ENCODE peak calls at places on chromosomes 6 and 20, in four cellular contexts. K is NCI-H1092 treated with DMSO at 0.1 percent for 48 hours; P is activated CD4-positive, alpha-beta T cell treated with anti-CD3 and anti-CD28 coated beads, Interleukin-2, amount 10 ng/mL, durations not matched to agents 7 days and 5 days; W is epithelial cell of prostate. O is an unnamed sample.

GRCh38 chr6:62707156-62707555 is 421.1 kb upstream of the KHDRBS2 start:
- DNase-seq in K (no peak), P (no peak), W (no peak), O (no peak)

GRCh38 chr20:54272901-54273488 is 65.1 kb downstream of the PFDN4 start:
- DNase-seq in K (no peak), P (no peak), W (no peak), O (no peak)

GRCh38 chr6:169326067-169326799 is 72.6 kb upstream of the THBS2 start:
- DNase-seq in K (peak; percentile 44), P (no peak), W (no peak), O (no peak)

GRCh38 chr6:50655848-50656453 is 57.4 kb upstream of the TFAP2D start:
- DNase-seq in K (no peak), P (no peak), W (no peak), O (no peak)

GRCh38 chr6:44264154-44265002 is 973 bp downstream of the NFKBIE start:
- DNase-seq in K (no peak), P (peak; percentile 45), W (no peak), O (no peak)

GRCh38 chr6:128528241-128528640 is 7.8 kb upstream of the PTPRK start:
- DNase-seq in K (no peak), P (no peak), W (no peak), O (no peak)

GRCh38 chr6:146028835-146029572 is at the start of gene GRM1:
- DNase-seq in K (no peak), P (no peak), W (no peak), O (no peak)

GRCh38 chr6:134911532-134911931 is 38.4 kb downstream of the ALDH8A1 start:
- DNase-seq in K (no peak), P (no peak), W (peak; percentile 90), O (no peak)

GRCh38 chr20:8242066-8242465 is 110.0 kb downstream of the PLCB1 start:
- DNase-seq in K (no peak), P (no peak), W (no peak), O (no peak)

GRCh38 chr20:10495173-10495572 is 60.1 kb downstream of the SLX4IP start:
- DNase-seq in K (no peak), P (no peak), W (no peak), O (no peak)

GRCh38 chr6:40930555-40930954 is 108.5 kb downstream of the UNC5CL start:
- DNase-seq in K (no peak), P (no peak), W (no peak), O (no peak)

GRCh38 chr6:36984581-36985383 is 1.2 kb downstream of the MTCH1 start:
- DNase-seq in K (no peak), P (peak; percentile 59), W (no peak), O (peak; percentile 86)

GRCh38 chr6:31952140-31952805 is 6.4 kb downstream of the CFB start:
- DNase-seq in K (peak; percentile 0), P (peak; percentile 44), W (no peak), O (no peak)